ENCODE peak calls at places on chromosomes 6 and 20, in four cellular contexts. P is HL-60, E is GM12878, R is K562. Q is an unnamed sample.

GRCh38 chr6:7730852-7731251 is 5.0 kb downstream of the BMP6 start:
- DNase-seq in P (no peak), E (no peak), R (no peak), Q (no peak)

GRCh38 chr6:113980937-113981554 is 10.1 kb upstream of the HDAC2 start:
- DNase-seq in P (peak; percentile 27), E (no peak), R (peak; percentile 14), Q (no peak)

GRCh38 chr6:108164815-108165706 is 761 bp upstream of the NR2E1 start:
- DNase-seq in P (no peak), E (no peak), R (no peak), Q (no peak)

GRCh38 chr6:138157986-138158638 is 3.6 kb upstream of the ARFGEF3 start:
- DNase-seq in P (no peak), E (no peak), R (no peak), Q (no peak)

GRCh38 chr6:82761674-82762345 is 303.8 kb downstream of the UBE3D start:
- DNase-seq in P (no peak), E (no peak), R (no peak), Q (no peak)

GRCh38 chr20:5735845-5736530 is 14.2 kb upstream of the SHLD1 start:
- DNase-seq in P (no peak), E (no peak), R (no peak), Q (no peak)

GRCh38 chr6:47203266-47203967 is 106.3 kb downstream of the TNFRSF21 start:
- DNase-seq in P (no peak), E (peak; percentile 20), R (no peak), Q (no peak)

GRCh38 chr20:36786663-36787062 is 13.1 kb upstream of the DSN1 start:
- DNase-seq in P (no peak), E (no peak), R (no peak), Q (no peak)

GRCh38 chr6:107699191-107700015 is 124.7 kb downstream of the SCML4 start:
- DNase-seq in P (no peak), E (no peak), R (no peak), Q (no peak)

GRCh38 chr6:24933266-24933665 is 2.5 kb downstream of the RIPOR2 start:
- DNase-seq in P (no peak), E (no peak), R (no peak), Q (no peak)

GRCh38 chr6:24931296-24931695 is 4.5 kb downstream of the RIPOR2 start:
- DNase-seq in P (no peak), E (no peak), R (no peak), Q (no peak)

GRCh38 chr6:24932832-24933231 is 2.9 kb downstream of the RIPOR2 start:
- DNase-seq in P (no peak), E (no peak), R (no peak), Q (no peak)

GRCh38 chr6:24930386-24930785 is 5.4 kb downstream of the RIPOR2 start:
- DNase-seq in P (no peak), E (no peak), R (no peak), Q (no peak)

DNA sequence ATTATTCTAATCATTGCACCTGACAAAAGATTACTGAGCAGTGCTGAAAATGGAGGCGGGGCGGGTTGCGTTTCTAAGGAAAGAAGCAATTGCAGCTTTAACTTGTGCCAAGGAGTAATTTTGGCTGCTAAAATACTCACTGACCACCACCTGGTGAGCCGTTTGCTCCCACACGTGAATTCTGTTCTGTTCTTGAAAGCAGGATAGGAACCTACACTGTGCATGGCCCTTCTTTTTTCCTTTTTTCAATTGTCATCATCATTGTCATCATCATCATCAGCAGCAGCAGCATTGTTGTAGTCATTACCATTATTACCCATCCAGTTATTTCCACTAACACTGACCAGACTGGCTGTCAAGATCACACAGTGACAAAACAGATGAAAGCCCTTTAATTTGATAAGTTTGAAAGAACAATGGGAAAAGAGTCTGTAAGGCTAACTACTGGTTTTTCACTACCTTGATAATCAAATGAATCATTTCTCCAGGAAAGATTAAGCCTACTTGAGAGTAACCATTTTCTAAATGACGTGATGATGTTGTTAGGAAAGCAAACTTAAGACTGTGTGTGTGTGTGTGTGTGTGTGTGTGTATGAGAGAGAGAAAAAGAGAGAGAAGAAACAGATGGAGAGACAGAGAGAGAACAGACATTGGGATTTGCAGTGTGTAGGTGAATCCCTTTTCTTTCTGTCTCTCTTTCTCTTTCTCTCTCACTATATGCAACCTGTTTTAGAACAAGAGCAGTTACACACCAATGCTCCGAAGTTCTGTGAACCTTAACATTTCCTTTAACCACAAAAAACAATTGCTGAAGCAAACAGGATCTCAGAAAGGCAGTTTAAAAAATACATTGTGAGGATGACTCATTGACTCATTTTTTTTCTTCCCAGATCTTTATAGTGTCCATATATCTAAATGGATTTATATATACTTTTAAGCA is 3.7 kb downstream of the RIPOR2 start:
- DNase-seq in P (no peak), E (peak; percentile 84), R (no peak), Q (no peak)
- TF ChIP-seq SPI1 in P (no peak), E (no peak), R (no peak), Q (no peak)

DNA sequence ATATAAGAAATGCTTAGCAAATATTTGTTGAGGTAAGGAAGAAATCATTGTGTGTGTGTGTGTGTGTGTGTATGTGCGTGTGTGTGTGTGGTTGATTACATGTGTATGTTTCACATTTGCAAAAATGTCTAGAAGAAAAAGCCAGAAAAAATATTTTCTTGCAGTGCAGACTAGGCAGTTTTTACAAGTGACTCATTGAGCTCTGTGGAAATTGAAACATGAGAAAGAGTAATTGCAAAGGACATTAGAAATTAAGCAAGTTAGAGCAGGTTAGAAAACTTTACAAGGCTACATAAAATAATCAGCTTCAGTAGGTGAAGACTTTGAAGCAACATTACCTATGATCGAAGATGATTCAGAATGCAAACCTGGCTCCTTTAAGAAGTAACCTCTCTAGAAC is 669.0 kb upstream of the EYS start:
- DNase-seq in P (no peak), E (no peak), R (no peak), Q (no peak)
- TF ChIP-seq SPI1 in P (no peak), E (no peak), R (no peak), Q (no peak)

DNA sequence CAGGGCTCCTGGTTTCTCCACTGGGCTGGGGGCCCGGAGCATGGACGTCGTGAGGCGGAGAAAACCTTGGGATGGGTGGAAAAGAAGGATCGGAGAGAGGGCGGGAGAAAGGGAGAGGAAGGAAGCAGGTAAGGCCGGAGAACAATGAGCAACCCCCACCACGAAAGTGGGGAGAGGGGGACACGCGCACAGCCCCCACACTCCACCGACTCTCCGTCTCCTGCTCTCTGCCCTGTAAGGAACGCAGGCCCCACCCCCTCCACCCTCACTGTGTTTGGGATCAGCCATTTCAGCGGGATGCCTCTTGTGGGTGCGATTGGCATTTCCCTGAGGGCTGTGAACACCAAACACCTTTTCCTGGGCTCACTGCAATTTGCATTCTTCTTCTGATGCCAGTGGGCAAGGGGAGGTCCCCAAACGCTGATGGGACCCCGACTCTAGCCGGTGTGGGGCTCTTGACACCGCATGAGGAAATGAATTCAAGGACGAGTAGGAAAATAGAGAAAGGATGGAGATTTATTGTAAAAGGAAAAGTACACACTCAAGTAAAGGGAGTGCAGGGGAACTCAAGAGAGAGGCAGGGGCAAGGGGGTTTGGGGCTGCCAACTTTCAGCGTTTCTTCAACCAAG is 13.0 kb upstream of the RAET1L start:
- DNase-seq in P (no peak), E (no peak), R (no peak), Q (no peak)
- TF ChIP-seq SPI1 in P (no peak), E (no peak), R (no peak), Q (no peak)

GRCh38 chr6:112682088-112682487 is 335.0 kb downstream of the RFPL4B start:
- DNase-seq in P (no peak), E (no peak), R (no peak), Q (no peak)

GRCh38 chr6:112680076-112680475 is 332.9 kb downstream of the RFPL4B start:
- DNase-seq in P (no peak), E (no peak), R (no peak), Q (no peak)

GRCh38 chr6:112683106-112683505 is 336.0 kb downstream of the RFPL4B start:
- DNase-seq in P (no peak), E (no peak), R (no peak), Q (no peak)

DNA sequence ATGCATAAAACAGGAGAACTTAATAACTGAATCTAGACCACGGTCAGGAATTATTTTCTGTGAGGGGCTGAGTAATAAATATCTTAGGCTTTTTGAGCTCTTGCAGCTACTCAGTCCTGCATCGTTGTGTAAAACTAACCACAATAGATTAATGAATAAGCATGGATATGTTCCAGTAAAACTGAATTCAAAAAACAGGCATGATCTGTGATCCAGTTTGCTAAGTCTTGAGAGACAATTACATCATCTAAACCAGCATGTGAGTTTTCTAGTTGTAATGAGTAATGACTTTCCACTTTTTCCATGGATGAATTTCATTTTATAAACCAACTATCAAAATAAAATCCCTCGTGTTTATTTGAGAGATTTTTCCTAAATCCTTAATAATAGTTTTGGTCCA is 336.8 kb downstream of the RFPL4B start:
- DNase-seq in P (no peak), E (no peak), R (no peak), Q (no peak)
- TF ChIP-seq SPI1 in P (no peak), E (no peak), R (no peak), Q (no peak)

GRCh38 chr6:28609672-28610071 is 84.0 kb downstream of the GPX5 start:
- DNase-seq in P (no peak), E (no peak), R (no peak), Q (no peak)

GRCh38 chr6:28603920-28604319 is 78.2 kb downstream of the GPX5 start:
- DNase-seq in P (no peak), E (no peak), R (no peak), Q (no peak)

GRCh38 chr6:28606424-28607391 is 81.0 kb downstream of the GPX5 start:
- DNase-seq in P (peak; percentile 49), E (peak; percentile 45), R (peak; percentile 62), Q (peak; percentile 39)

GRCh38 chr6:28607990-28608389 is 82.3 kb downstream of the GPX5 start:
- DNase-seq in P (no peak), E (no peak), R (no peak), Q (no peak)
- TF ChIP-seq SPI1 in P (no peak), E (no peak), R (no peak), Q (no peak)

GRCh38 chr6:166573456-166574216 is 12.8 kb downstream of the RAMACL start:
- DNase-seq in P (no peak), E (no peak), R (no peak), Q (no peak)

GRCh38 chr6:166570929-166571699 is 15.4 kb downstream of the RAMACL start:
- DNase-seq in P (no peak), E (no peak), R (no peak), Q (no peak)

GRCh38 chr6:166575190-166575589 is 11.3 kb downstream of the RAMACL start:
- DNase-seq in P (no peak), E (no peak), R (no peak), Q (no peak)

GRCh38 chr6:166569206-166569605 is 17.3 kb downstream of the RAMACL start:
- DNase-seq in P (no peak), E (no peak), R (no peak), Q (no peak)

GRCh38 chr6:166572370-166573261 is 13.9 kb downstream of the RAMACL start:
- DNase-seq in P (no peak), E (no peak), R (no peak), Q (no peak)
- TF ChIP-seq SPI1 in P (no peak), E (no peak), R (no peak), Q (no peak)

DNA sequence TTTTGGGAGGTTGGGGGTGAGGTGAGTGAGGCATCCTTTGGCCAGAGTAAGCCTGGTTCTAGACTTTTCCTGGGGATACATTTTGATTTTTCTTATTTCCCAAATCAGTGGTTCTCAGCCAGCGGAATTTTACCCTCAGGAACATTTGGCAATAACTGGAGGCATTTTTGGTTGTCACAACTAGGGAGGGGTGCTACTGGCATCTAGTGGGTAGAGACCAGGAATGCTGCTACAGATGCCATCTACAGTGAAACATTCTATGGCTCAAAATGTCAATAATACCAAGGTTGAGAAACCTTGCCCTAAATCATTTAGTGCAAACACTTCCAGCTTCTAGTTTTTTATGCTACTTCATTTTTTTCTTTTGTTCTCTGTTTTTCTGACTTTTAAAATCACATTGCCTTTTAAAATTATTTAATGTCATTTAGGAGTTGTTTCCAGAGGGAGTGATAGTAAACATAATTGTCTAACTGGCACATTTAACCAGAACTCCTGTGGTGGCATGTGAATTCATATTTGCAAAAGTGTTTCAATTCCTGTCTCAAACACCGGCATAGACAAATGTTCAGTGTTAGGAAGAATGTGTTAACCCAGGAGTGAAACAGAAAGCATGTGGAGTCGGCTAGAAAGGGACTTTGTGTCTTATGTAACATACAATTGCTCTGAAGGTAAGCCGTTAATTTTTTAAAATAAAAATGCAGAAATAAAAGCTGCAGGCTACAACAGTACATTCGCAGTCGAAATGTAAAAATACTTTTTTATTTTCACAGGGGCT is 59.0 kb downstream of the QRSL1 start:
- DNase-seq in P (no peak), E (peak; percentile 25), R (no peak), Q (no peak)
- TF ChIP-seq SPI1 in P (no peak), E (peak; percentile 35), R (no peak), Q (peak; percentile 24)

Q was measured in GM12891.